ENCODE peak calls at places on chromosomes 12 and 14, in four cellular contexts. N, K, T and J are unnamed samples.

GRCh38 chr14:81341405-81342180 is 58.5 kb downstream of the STON2 start:
- DNase-seq in K (no peak), T (no peak), N (no peak), J (no peak)

GRCh38 chr12:26195250-26195640 is at the start of gene SSPN:
- DNase-seq in N (peak; percentile 43), K (peak; percentile 64), T (peak; percentile 79), J (peak; percentile 80)

GRCh38 chr14:53032161-53032803 is 81.4 kb upstream of the FERMT2 start:
- DNase-seq in T (no peak), N (no peak), K (no peak), J (peak; percentile 64)

GRCh38 chr12:53219956-53220856 is 11.8 kb downstream of the RARG start:
- DNase-seq in N (peak; percentile 81), T (peak; percentile 50), K (peak; percentile 77), J (peak; percentile 74)

GRCh38 chr12:124277394-124278222 is 17.3 kb upstream of the RFLNA start:
- DNase-seq in N (no peak), K (peak; percentile 34), T (no peak), J (no peak)

GRCh38 chr12:92362109-92362508 is 216.5 kb upstream of the BTG1 start:
- DNase-seq in K (no peak), T (no peak), N (no peak), J (no peak)

GRCh38 chr12:120141336-120141735 is 24.8 kb upstream of the RAB35 start:
- DNase-seq in N (no peak), T (no peak), K (no peak), J (no peak)

GRCh38 chr14:29608861-29609260 is 318.8 kb downstream of the PRKD1 start:
- DNase-seq in T (no peak), K (no peak), N (no peak), J (no peak)

GRCh38 chr12:101231626-101232025 is 21.6 kb upstream of the SLC5A8 start:
- DNase-seq in K (no peak), T (no peak), N (no peak), J (no peak)